ENCODE peak calls at places on chromosomes 7 and 10, in six cellular contexts. Q, R, G, L, T and B are unnamed samples.
A peak's percentile ranks its signal among the peaks of the same experiment; 100 is the strongest.

GRCh38 chr7:17554341-17555015 is 256.0 kb downstream of the AHR start:
- DNase-seq in Q (no peak), R (no peak), G (no peak), L (no peak), T (no peak), B (no peak)

GRCh38 chr7:134888141-134888740 is 98.1 kb upstream of the AGBL3 start:
- DNase-seq in Q (no peak), R (no peak), G (no peak), L (no peak), T (no peak), B (no peak)

GRCh38 chr7:1344981-1345701 is 112.5 kb downstream of the UNCX start:
- DNase-seq in Q (no peak), R (no peak), G (no peak), L (no peak), T (no peak), B (no peak)

GRCh38 chr7:92268921-92269320 is 23.1 kb downstream of the ANKIB1 start:
- DNase-seq in Q (no peak), R (no peak), G (no peak), L (no peak), T (no peak), B (no peak)

GRCh38 chr7:101094791-101095375 is 9.6 kb downstream of the TRIM56 start:
- DNase-seq in Q (peak; percentile 51), R (no peak), G (peak; percentile 58), L (no peak), T (peak; percentile 80), B (peak; percentile 42)

GRCh38 chr10:100528123-100528884 is 1.4 kb downstream of the NDUFB8 start:
- DNase-seq in Q (no peak), R (no peak), G (no peak), L (no peak), T (no peak), B (no peak)

GRCh38 chr7:1361016-1361755 is 98.1 kb downstream of the MICALL2 start:
- DNase-seq in Q (no peak), R (no peak), G (no peak), L (no peak), T (peak; percentile 44), B (no peak)

GRCh38 chr10:123427386-123427785 is 238.8 kb upstream of the GPR26 start:
- DNase-seq in Q (no peak), R (no peak), G (peak; percentile 41), L (no peak), T (no peak), B (no peak)

GRCh38 chr7:95609277-95609971 is 13.1 kb upstream of the PDK4 start:
- DNase-seq in Q (no peak), R (no peak), G (peak; percentile 6), L (no peak), T (no peak), B (peak; percentile 61)

GRCh38 chr7:112136707-112137008 is 69.5 kb downstream of the DOCK4 start:
- DNase-seq in Q (no peak), R (no peak), G (no peak), L (no peak), T (no peak), B (no peak)

GRCh38 chr10:112261281-112261822 is 21.8 kb upstream of the TECTB start:
- DNase-seq in Q (no peak), R (no peak), G (peak; percentile 100), L (no peak), T (no peak), B (no peak)

GRCh38 chr7:46764100-46764941 is 817.6 kb downstream of the TNS3 start:
- DNase-seq in Q (no peak), R (peak; percentile 95), G (no peak), L (peak; percentile 5), T (no peak), B (no peak)

GRCh38 chr7:137961200-137962177 is 40.4 kb downstream of the CREB3L2 start:
- DNase-seq in Q (no peak), R (no peak), G (no peak), L (no peak), T (no peak), B (no peak)

GRCh38 chr7:157690058-157690832 is 353.4 kb downstream of the DNAJB6 start:
- DNase-seq in Q (no peak), R (no peak), G (no peak), L (no peak), T (peak; percentile 92), B (no peak)

GRCh38 chr10:52314007-52314821 is at the start of gene DKK1:
- DNase-seq in Q (peak; percentile 68), R (peak; percentile 86), G (peak; percentile 91), L (no peak), T (peak; percentile 89), B (no peak)

GRCh38 chr10:14068851-14069250 is 261.9 kb downstream of the FRMD4A start:
- DNase-seq in Q (no peak), R (no peak), G (no peak), L (no peak), T (no peak), B (no peak)

GRCh38 chr10:14062528-14063260 is 268.0 kb downstream of the FRMD4A start:
- DNase-seq in Q (no peak), R (no peak), G (no peak), L (no peak), T (no peak), B (no peak)

GRCh38 chr10:14060320-14061070 is 270.2 kb downstream of the FRMD4A start:
- DNase-seq in Q (no peak), R (no peak), G (no peak), L (no peak), T (no peak), B (no peak)

GRCh38 chr10:14066106-14066505 is 264.6 kb downstream of the FRMD4A start:
- DNase-seq in Q (no peak), R (no peak), G (no peak), L (no peak), T (no peak), B (no peak)

DNA sequence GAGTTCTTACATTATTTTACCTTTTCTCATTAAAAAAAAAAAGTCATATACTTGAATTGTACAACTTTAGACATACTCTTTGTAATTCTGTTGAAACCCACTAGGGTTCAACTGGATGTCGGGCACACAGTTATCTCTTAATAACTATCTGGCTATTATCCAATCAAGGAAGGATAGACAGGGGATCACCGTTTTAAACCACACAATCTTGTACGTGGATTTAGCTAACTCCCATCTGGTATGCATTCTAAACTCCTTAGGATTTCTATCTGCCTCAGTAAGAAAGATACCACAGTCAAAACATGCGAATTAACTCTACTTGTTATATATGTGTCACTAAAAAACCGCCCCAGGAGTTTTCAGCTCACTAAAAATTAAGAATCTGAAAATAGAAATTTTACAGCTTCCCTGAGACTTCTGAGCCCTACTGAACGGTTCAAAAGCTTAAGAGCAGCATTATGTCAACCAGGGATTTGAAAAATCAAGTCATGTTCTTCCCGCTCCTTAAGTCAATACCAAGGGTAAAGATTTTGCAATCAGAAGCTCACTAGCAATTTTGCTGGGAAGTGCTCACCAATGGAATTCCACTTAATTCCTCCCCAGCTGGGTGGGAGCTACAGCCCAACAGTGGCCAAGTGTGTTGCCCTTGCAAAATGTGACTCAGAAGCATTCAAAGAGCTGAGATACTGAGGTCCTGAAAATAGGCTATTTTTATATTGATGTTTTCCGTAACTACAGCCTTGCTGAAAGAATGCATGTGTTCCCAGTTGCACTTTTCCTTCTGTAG is 267.0 kb downstream of the FRMD4A start:
- DNase-seq in Q (no peak), R (no peak), G (no peak), L (no peak), T (no peak), B (no peak)
- TF ChIP-seq JUND in Q (no peak), R (no peak), G (no peak), L (no peak), T (no peak), B (no peak)

GRCh38 chr10:129968937-129969527 is 5.0 kb upstream of the EBF3 start:
- DNase-seq in Q (no peak), R (no peak), G (peak; percentile 9), L (no peak), T (peak; percentile 89), B (no peak)

GRCh38 chr10:129971381-129972144 is 7.5 kb upstream of the EBF3 start:
- DNase-seq in Q (no peak), R (no peak), G (peak; percentile 8), L (no peak), T (peak; percentile 96), B (peak; percentile 76)

GRCh38 chr10:129969528-129970264 is 5.6 kb upstream of the EBF3 start:
- DNase-seq in Q (no peak), R (no peak), G (no peak), L (no peak), T (peak; percentile 42), B (no peak)

GRCh38 chr10:129972145-129972965 is 8.3 kb upstream of the EBF3 start:
- DNase-seq in Q (no peak), R (no peak), G (no peak), L (no peak), T (peak; percentile 48), B (no peak)

GRCh38 chr10:129970404-129971364 is 6.6 kb upstream of the EBF3 start:
- DNase-seq in Q (no peak), R (no peak), G (no peak), L (no peak), T (peak; percentile 44), B (no peak)
- TF ChIP-seq JUND in Q (no peak), R (no peak), G (no peak), L (no peak), T (no peak), B (no peak)

DNA sequence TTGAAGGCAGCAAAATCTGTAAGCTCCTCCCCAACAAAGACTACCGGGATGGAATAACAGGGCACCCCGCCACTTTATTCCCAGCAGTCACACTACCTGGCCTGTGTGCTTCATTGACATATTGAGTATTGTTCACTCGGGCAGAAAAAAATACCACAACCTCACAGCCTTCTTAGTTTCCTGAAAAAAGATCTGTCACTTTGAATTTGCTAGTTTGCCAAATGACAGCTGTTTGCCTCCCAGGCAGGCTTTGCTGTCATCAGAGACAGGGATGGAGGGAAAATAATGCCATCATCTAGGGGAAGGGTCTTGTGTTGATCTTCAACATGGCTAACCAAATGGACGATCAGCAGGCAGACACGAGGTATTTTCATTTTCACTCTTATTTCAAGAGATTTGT is 26.9 kb downstream of the BMPER start:
- DNase-seq in Q (no peak), R (no peak), G (no peak), L (no peak), T (no peak), B (no peak)
- TF ChIP-seq JUND in Q (no peak), R (no peak), G (no peak), L (no peak), T (no peak), B (no peak)

GRCh38 chr10:77269163-77269562 is 368.4 kb downstream of the KCNMA1 start:
- DNase-seq in Q (no peak), R (no peak), G (no peak), L (no peak), T (no peak), B (no peak)
- TF ChIP-seq JUND in Q (no peak), R (no peak), G (no peak), L (no peak), T (no peak), B (no peak)

GRCh38 chr10:47115322-47115721 is 184.7 kb upstream of the GDF10 start:
- DNase-seq in Q (no peak), R (no peak), G (no peak), L (no peak), T (no peak), B (no peak)
- TF ChIP-seq JUND in Q (no peak), R (no peak), G (no peak), L (no peak), T (no peak), B (no peak)

GRCh38 chr7:32761451-32762320 is 129.9 kb downstream of the KBTBD2 start:
- DNase-seq in Q (no peak), R (no peak), G (no peak), L (no peak), T (peak; percentile 30), B (no peak)
- TF ChIP-seq JUND in Q (no peak), R (no peak), G (no peak), L (no peak), T (no peak), B (no peak)

GRCh38 chr10:102781921-102782542 is 38.3 kb downstream of the WBP1L start:
- DNase-seq in Q (no peak), R (no peak), G (no peak), L (no peak), T (no peak), B (no peak)
- TF ChIP-seq JUND in Q (no peak), R (no peak), G (no peak), L (no peak), T (no peak), B (no peak)